ENCODE peak calls at places on chromosomes 5 and 9, in six cellular contexts. S is tibial artery; X is spleen; Q is suprapubic skin; J is CD8-positive, alpha-beta memory T cell; P is GM23248. A is an unnamed sample. For H3K4me1, H3K27me3 and H3K9me3, the result is how much of the 10 kb centered on the place peaks cover.

GRCh38 chr5:39367711-39368110 is 3.4 kb upstream of the C9 start:
- DNase-seq in S (no peak), X (no peak), Q (no peak), J (no peak), P (no peak), A (no peak)

GRCh38 chr9:20292002-20292401 is 330.3 kb downstream of the MLLT3 start:
- DNase-seq in S (no peak), X (no peak), Q (no peak), J (no peak), P (peak), A (no peak)

GRCh38 chr5:143402464-143403356 is 776 bp downstream of the NR3C1 start:
- DNase-seq in S (peak), X (peak), Q (peak), J (peak), P (peak), A (peak)

GRCh38 chr5:174690256-174690655 is 34.1 kb upstream of the MSX2 start:
- DNase-seq in S (no peak), X (no peak), Q (no peak), J (no peak), P (peak), A (no peak)

GRCh38 chr9:21668504-21668903 is 133.9 kb upstream of the MTAP start:
- DNase-seq in S (no peak), X (no peak), Q (no peak), J (no peak), P (no peak), A (no peak)

GRCh38 chr5:101534486-101535110 is 631.5 kb upstream of the ST8SIA4 start:
- DNase-seq in S (no peak), X (no peak), Q (no peak), J (no peak), P (peak), A (no peak)

GRCh38 chr5:72647806-72648205 is 140.6 kb upstream of the ZNF366 start:
- DNase-seq in S (no peak), X (no peak), Q (no peak), J (no peak), P (no peak), A (no peak)

GRCh38 chr9:133680250-133680975 is 44.2 kb downstream of the DBH start:
- DNase-seq in S (no peak), X (no peak), Q (no peak), J (no peak), P (no peak), A (no peak)

GRCh38 chr5:136999787-137000186 is 499.3 kb downstream of the SPOCK1 start:
- DNase-seq in S (no peak), X (no peak), Q (no peak), J (no peak), P (no peak), A (no peak)

GRCh38 chr5:41413067-41413466 is 97.3 kb downstream of the PLCXD3 start:
- DNase-seq in S (no peak), X (no peak), Q (no peak), J (no peak), P (peak), A (no peak)

DNA sequence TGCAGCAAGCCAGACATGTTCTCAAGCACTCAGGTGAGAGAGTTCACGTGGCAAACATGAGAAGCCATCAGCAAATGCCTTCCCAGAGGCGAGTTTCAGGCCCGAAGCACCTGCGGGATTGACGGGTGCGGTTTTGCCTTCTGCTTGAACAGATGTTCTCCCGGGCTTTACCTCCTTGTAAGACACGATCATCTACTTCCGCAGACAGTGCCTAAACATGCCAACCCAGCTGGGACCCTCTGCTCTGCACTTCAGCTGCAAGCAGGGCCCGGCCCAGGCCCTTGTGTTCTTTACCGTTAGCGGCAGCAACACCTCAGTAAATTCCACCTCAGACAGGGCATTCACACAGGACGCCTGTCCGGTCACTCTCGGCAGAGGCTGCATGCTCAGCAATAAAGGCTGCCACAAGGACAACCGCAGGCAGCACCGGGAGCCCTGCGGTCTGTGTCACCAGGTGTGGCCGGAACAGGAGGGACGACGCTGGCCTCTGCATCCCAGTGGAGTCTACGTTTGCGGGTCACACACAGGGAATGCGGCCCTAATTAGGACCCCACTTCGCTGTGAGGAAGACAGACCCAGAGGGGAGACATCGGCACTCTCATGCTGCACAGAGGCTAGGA is 139.6 kb downstream of the ROR2 start:
- DNase-seq in S (no peak), X (no peak), Q (peak), J (no peak), P (no peak), A (no peak)
- H3K4me1 ChIP-seq in S (under half), X (under half), Q (under half), J (under half), P (under half), A (under half)

GRCh38 chr5:159105318-159106053 is 5.8 kb upstream of the EBF1 start:
- DNase-seq in S (no peak), X (peak), Q (no peak), J (no peak), P (no peak), A (no peak)

GRCh38 chr5:159104759-159105317 is 5.1 kb upstream of the EBF1 start:
- DNase-seq in S (no peak), X (peak), Q (no peak), J (no peak), P (no peak), A (no peak)

GRCh38 chr5:159106193-159106568 is 6.5 kb upstream of the EBF1 start:
- DNase-seq in S (no peak), X (peak), Q (no peak), J (no peak), P (no peak), A (no peak)

GRCh38 chr5:159106569-159107282 is 7.0 kb upstream of the EBF1 start:
- DNase-seq in S (peak), X (peak), Q (peak), J (peak), P (peak), A (no peak)

DNA sequence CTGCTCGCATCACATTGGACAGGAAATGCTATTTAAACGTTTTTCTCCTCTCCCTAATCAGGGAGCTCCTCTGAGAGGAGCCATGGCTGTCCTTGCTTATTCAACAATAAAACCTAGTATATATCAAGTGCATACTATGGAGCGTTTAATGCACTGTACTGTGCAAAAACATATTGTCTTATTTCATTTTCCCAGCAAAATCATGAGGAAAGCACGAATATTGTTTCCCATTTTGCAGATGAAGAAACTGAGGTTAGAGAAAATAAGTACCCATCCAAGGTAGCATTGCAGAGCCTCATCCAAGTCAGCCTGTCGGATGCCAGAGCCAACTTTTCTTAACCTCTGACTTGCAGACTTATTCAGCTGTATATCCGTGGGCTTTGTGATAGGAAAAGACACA is 7.6 kb upstream of the EBF1 start:
- DNase-seq in S (no peak), X (no peak), Q (no peak), J (no peak), P (no peak), A (no peak)
- H3K27me3 ChIP-seq in S (under half), X (under half), Q (half or more), J (under half), P (under half), A (half or more)

DNA sequence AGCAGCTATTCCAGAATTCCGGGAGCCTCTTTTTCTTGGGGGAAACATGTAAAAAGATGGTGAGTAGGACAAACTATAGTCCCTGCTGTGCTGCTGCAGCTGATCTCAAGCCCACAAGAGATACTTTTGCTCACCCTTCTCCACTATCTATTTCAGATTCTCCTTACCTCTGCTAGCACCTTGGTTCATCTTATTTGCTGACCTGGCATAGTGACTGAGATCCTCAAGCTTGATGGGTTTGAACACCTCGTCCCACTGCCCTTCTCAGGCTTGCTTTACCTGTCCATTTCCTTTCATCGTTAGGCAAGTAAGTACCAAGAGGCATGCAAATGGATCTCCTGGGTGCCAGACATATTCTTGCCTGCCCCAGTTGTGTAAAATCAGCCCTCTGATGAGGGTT is 338.4 kb upstream of the SMARCA2 start:
- DNase-seq in S (no peak), X (no peak), Q (no peak), J (no peak), P (no peak), A (no peak)
- H3K9me3 ChIP-seq in S (under half), X (under half), Q (under half), J (under half), P (under half), A (under half)

DNA sequence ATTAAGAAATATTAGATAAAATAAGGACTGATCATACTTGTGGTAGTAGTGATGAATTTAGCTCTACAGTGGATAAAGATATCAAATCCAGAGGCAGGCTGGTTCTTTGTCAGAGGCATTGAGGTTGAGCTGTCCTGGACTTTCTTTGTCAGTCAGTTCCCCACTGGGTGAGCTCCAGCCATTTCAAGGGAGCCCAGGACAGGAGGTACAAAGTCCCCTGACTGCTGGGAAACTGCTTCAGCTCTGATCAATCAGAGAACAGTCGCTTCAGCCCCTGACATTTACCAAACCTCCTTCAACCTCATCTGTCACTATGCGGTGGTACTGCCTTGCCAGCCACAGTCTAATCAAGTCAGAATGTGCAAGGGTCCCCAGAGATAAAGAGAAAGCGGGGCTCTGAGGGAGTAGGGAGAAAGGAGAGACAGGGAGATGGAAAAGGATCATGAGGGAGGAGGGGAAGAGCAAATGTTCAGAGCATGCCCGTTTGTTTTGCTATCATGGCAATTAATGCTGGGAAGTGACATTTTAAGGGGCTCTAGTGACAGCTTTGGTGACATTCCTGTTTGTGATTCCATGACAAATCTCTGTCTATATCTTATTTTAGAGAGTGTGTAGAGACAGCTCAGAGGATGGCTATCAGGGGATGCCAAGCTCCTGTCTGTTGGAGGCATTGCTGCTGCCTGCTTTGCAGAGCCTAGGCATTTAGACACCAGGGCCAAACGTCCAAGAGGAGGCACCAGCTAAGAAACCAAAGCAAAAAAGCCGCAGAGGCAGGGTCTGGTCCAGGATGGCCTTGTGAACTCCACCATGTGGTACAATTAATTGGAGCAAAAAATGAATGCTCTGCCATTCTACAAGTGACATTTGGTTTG is 223.1 kb downstream of the ASTN2 start:
- DNase-seq in S (no peak), X (no peak), Q (no peak), J (no peak), P (no peak), A (no peak)
- H3K4me1 ChIP-seq in S (under half), X (under half), Q (under half), J (under half), P (under half), A (under half)

A was measured in RWPE2.